ENCODE peak calls at places on chromosome 3, in six cellular contexts. V is cardiac fibroblast, M is type B pancreatic cell, Y is heart left ventricle, L is fibroblast of mammary gland, K is mesothelial cell of epicardium. F is an unnamed sample.

GRCh38 chr3:110811050-110811449 is 260.6 kb upstream of the NECTIN3 start:
- DNase-seq in V (no peak), M (no peak), Y (no peak), L (peak), K (no peak), F (no peak)

GRCh38 chr3:78941587-78941986 is 826.2 kb downstream of the ROBO1 start:
- DNase-seq in V (peak), M (no peak), Y (no peak), L (peak), K (no peak), F (no peak)

GRCh38 chr3:170792511-170792910 is 77.5 kb downstream of the RPL22L1 start:
- DNase-seq in V (no peak), M (no peak), Y (no peak), L (peak), K (no peak), F (no peak)

GRCh38 chr3:12994357-12994606 is 78.9 kb downstream of the IQSEC1 start:
- DNase-seq in V (no peak), M (no peak), Y (peak), L (no peak), K (no peak), F (no peak)

GRCh38 chr3:141000027-141000663 is 51.0 kb upstream of the SPSB4 start:
- DNase-seq in V (peak), M (no peak), Y (peak), L (peak), K (peak), F (no peak)

GRCh38 chr3:144677118-144677517 is 705.5 kb downstream of the DIPK2A start:
- DNase-seq in V (peak), M (no peak), Y (no peak), L (peak), K (no peak), F (no peak)

GRCh38 chr3:185824467-185825378 is at the start of gene IGF2BP2:
- DNase-seq in V (peak), M (peak), Y (peak), L (peak), K (peak), F (peak)

GRCh38 chr3:107264888-107265287 is 112.4 kb upstream of the CCDC54 start:
- DNase-seq in V (no peak), M (no peak), Y (no peak), L (no peak), K (no peak), F (no peak)

GRCh38 chr3:58899159-58899952 is 150.5 kb downstream of the CFAP20DC start:
- DNase-seq in V (peak), M (no peak), Y (peak), L (peak), K (no peak), F (no peak)

GRCh38 chr3:99984139-99984538 is 130.2 kb downstream of the FILIP1L start:
- DNase-seq in V (no peak), M (no peak), Y (no peak), L (no peak), K (no peak), F (no peak)

GRCh38 chr3:186515115-186515514 is 29.1 kb downstream of the CRYGS start:
- DNase-seq in V (no peak), M (no peak), Y (no peak), L (no peak), K (no peak), F (no peak)

GRCh38 chr3:79317551-79318518 is 450.0 kb downstream of the ROBO1 start:
- DNase-seq in V (no peak), M (no peak), Y (no peak), L (no peak), K (no peak), F (no peak)

GRCh38 chr3:35544976-35545375 is 94.3 kb upstream of the ARPP21 start:
- DNase-seq in V (no peak), M (no peak), Y (no peak), L (no peak), K (no peak), F (no peak)

GRCh38 chr3:58000713-58001467 is 7.3 kb upstream of the FLNB start:
- DNase-seq in V (no peak), M (no peak), Y (no peak), L (no peak), K (no peak), F (no peak)

GRCh38 chr3:58585005-58585786 is 8.0 kb upstream of the FAM107A start:
- DNase-seq in V (peak), M (peak), Y (peak), L (peak), K (peak), F (peak)

GRCh38 chr3:184540777-184541681 is 20.6 kb upstream of the EPHB3 start:
- DNase-seq in V (peak), M (peak), Y (peak), L (peak), K (peak), F (no peak)

GRCh38 chr3:60754617-60755016 is 496.6 kb downstream of the FHIT start:
- DNase-seq in V (no peak), M (no peak), Y (no peak), L (peak), K (no peak), F (no peak)

GRCh38 chr3:73580343-73580742 is 44.4 kb downstream of the PDZRN3 start:
- DNase-seq in V (peak), M (no peak), Y (no peak), L (peak), K (no peak), F (no peak)

GRCh38 chr3:188108703-188109412 is 45.1 kb upstream of the LPP start:
- DNase-seq in V (no peak), M (no peak), Y (no peak), L (no peak), K (no peak), F (no peak)

GRCh38 chr3:173725507-173725906 is 328.0 kb downstream of the NLGN1 start:
- DNase-seq in V (no peak), M (no peak), Y (no peak), L (peak), K (no peak), F (no peak)

GRCh38 chr3:166453472-166453871 is 616.2 kb upstream of the BCHE start:
- DNase-seq in V (no peak), M (no peak), Y (no peak), L (no peak), K (no peak), F (no peak)

GRCh38 chr3:123152656-123153055 is 49.1 kb upstream of the SEC22A start:
- DNase-seq in V (no peak), M (peak), Y (no peak), L (no peak), K (no peak), F (no peak)

GRCh38 chr3:123297627-123297899 is 95.8 kb downstream of the SEC22A start:
- DNase-seq in V (no peak), M (no peak), Y (no peak), L (no peak), K (no peak), F (no peak)

GRCh38 chr3:9202546-9202945 is 46.9 kb downstream of the SRGAP3 start:
- DNase-seq in V (no peak), M (no peak), Y (no peak), L (no peak), K (no peak), F (no peak)

GRCh38 chr3:184334470-184335158 is 2.8 kb upstream of the FAM131A start:
- DNase-seq in V (no peak), M (no peak), Y (no peak), L (peak), K (no peak), F (no peak)

GRCh38 chr3:14472471-14473351 is 67.4 kb downstream of the GRIP2 start:
- DNase-seq in V (peak), M (no peak), Y (no peak), L (peak), K (no peak), F (no peak)

GRCh38 chr3:12465151-12465795 is 19.0 kb upstream of the TSEN2 start:
- DNase-seq in V (no peak), M (no peak), Y (no peak), L (no peak), K (no peak), F (no peak)

GRCh38 chr3:182722938-182723337 is 70.4 kb upstream of the ATP11B start:
- DNase-seq in V (no peak), M (no peak), Y (no peak), L (peak), K (no peak), F (no peak)

GRCh38 chr3:184320099-184320445 is 5.7 kb downstream of the EIF4G1 start:
- DNase-seq in V (peak), M (no peak), Y (peak), L (peak), K (no peak), F (no peak)

GRCh38 chr3:162111861-162112260 is 615.3 kb downstream of the OTOL1 start:
- DNase-seq in V (no peak), M (no peak), Y (no peak), L (no peak), K (no peak), F (no peak)

GRCh38 chr3:12423918-12424634 is 60.2 kb upstream of the TSEN2 start:
- DNase-seq in V (peak), M (no peak), Y (no peak), L (peak), K (no peak), F (no peak)

GRCh38 chr3:73707772-73708171 is 83.0 kb upstream of the PDZRN3 start:
- DNase-seq in V (peak), M (no peak), Y (no peak), L (peak), K (no peak), F (no peak)

GRCh38 chr3:58864480-58864879 is 185.3 kb downstream of the CFAP20DC start:
- DNase-seq in V (no peak), M (no peak), Y (no peak), L (no peak), K (no peak), F (no peak)

GRCh38 chr3:134600166-134600670 is 50.6 kb downstream of the KY start:
- DNase-seq in V (peak), M (no peak), Y (no peak), L (no peak), K (no peak), F (no peak)

DNA sequence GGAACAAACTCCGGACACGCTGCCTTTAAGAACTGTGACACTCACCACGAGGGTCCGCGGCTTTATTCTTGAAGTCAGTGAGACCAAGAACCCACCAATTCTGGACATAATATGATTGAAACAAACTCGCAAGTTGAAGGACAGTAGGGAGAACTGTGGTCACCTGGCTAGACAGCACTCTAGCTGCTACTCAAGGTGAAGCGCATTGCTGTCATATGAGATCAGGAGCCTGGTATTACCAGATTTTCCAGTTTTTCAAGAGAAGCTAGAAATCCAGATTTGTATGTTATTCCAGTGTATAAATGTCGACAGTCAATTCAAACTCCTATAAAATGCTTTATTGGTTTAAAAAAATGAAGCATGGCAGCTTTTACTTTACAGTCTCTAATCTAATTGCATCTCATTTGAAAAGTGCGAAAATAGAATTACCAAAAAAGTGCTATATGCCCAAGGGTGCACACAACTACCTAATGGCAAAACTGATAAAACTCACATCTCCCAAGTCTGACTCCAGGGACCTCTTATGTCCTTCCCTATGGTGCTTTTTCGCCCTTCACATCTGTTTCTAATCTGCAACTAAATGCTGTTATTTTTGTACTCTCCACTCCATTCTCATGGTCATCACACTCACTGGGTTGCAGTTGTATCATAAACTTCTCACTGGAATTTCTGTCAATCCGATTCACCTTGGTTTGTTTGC is 31.6 kb upstream of the ARHGEF26 start:
- DNase-seq in V (no peak), M (no peak), Y (no peak), L (no peak), K (no peak), F (no peak)
- TF ChIP-seq CTCF in V (no peak), M (no peak), Y (no peak), L (no peak), K (no peak), F (no peak)

GRCh38 chr3:32403663-32404062 is 12.0 kb downstream of the CMTM7 start:
- DNase-seq in V (no peak), M (no peak), Y (no peak), L (no peak), K (no peak), F (no peak)

GRCh38 chr3:32405155-32405554 is 13.5 kb downstream of the CMTM7 start:
- DNase-seq in V (peak), M (no peak), Y (no peak), L (peak), K (no peak), F (no peak)

GRCh38 chr3:32404714-32405113 is 13.1 kb downstream of the CMTM7 start:
- DNase-seq in V (no peak), M (no peak), Y (no peak), L (no peak), K (no peak), F (no peak)

GRCh38 chr3:32406481-32407408 is 15.1 kb downstream of the CMTM7 start:
- DNase-seq in V (no peak), M (no peak), Y (no peak), L (no peak), K (no peak), F (no peak)

DNA sequence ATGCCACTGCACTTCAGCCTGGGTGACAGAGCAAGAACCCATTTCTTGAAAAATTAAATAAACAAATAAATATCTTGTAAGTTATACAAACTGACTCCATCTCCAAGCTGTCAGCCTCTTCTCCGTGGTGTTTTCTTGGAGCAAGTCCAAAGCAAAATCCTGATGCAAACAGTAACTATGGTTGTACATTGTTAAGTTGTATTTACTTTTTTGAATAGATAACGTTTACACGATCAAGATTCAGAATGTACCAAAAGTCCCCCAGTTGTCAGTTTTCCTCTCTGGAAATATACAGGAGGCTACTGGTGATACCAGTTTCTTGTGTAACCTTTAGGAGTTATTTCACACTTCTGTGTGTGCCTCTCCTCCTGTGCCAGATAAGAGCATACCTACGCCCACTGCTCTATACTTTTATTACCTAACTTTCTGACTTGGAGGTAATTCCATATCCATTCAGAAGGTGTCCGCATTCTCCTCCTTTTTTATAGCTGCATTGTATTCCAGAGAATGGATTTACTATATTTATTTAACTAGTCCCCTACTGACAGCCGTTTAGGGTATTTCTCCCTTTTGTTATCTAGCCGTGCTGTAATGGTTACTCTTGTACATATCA is 14.2 kb downstream of the CMTM7 start:
- DNase-seq in V (peak), M (no peak), Y (no peak), L (no peak), K (no peak), F (no peak)
- TF ChIP-seq CTCF in V (no peak), M (no peak), Y (no peak), L (no peak), K (no peak), F (no peak)

GRCh38 chr3:169508426-169508825 is 155.1 kb downstream of the MECOM start:
- DNase-seq in V (peak), M (no peak), Y (no peak), L (no peak), K (no peak), F (no peak)
- TF ChIP-seq CTCF in V (no peak), M (no peak), Y (no peak), L (no peak), K (no peak), F (no peak)

GRCh38 chr3:50243552-50243895 is 7.5 kb downstream of the GNAI2 start:
- DNase-seq in V (no peak), M (no peak), Y (no peak), L (no peak), K (no peak), F (no peak)

GRCh38 chr3:50245251-50245745 is 9.3 kb downstream of the GNAI2 start:
- DNase-seq in V (no peak), M (no peak), Y (no peak), L (no peak), K (no peak), F (no peak)

GRCh38 chr3:50241163-50241562 is 5.2 kb downstream of the GNAI2 start:
- DNase-seq in V (no peak), M (no peak), Y (no peak), L (no peak), K (no peak), F (no peak)

GRCh38 chr3:50242371-50242770 is 6.4 kb downstream of the GNAI2 start:
- DNase-seq in V (no peak), M (no peak), Y (no peak), L (no peak), K (no peak), F (no peak)

DNA sequence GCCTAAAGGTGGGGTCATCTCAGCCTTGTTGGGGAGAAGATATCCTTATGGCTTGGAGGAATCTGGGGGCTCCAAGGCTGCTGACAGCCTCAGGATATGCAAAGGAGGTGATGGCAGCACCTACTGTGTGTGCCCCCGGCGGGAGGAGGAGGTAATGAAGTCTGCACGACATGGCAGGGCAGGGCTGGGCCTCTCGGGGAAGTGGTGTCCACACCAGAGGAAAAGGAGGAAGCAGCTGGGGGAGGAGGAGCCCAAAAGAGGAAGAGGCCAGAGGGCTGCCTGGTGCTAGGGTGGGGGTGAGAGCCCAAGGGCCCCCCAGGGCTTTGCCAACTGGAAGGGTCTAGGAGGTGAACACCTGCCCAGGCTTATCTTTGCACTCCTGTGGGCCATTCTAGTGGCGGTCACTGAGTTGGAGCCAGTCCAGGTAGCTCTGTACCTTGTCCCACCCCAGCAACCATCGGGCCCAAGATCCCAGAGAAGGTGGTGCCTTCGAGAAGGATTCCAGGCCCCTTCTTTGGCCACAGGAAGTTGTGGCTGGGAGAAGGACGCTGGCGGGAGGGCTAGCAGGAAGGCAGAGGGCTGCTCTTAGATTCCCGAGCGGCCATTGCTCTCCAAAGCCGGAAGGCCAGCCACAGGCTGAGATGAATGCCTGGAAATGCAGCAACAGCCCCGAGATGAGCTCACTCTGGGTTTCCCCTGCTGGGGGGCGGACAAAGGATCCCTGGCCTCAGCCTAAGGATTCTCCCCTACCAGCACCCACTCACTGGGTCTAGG is 7.0 kb downstream of the GNAI2 start:
- DNase-seq in V (peak), M (no peak), Y (peak), L (peak), K (no peak), F (no peak)
- TF ChIP-seq CTCF in V (no peak), M (no peak), Y (no peak), L (no peak), K (no peak), F (no peak)

DNA sequence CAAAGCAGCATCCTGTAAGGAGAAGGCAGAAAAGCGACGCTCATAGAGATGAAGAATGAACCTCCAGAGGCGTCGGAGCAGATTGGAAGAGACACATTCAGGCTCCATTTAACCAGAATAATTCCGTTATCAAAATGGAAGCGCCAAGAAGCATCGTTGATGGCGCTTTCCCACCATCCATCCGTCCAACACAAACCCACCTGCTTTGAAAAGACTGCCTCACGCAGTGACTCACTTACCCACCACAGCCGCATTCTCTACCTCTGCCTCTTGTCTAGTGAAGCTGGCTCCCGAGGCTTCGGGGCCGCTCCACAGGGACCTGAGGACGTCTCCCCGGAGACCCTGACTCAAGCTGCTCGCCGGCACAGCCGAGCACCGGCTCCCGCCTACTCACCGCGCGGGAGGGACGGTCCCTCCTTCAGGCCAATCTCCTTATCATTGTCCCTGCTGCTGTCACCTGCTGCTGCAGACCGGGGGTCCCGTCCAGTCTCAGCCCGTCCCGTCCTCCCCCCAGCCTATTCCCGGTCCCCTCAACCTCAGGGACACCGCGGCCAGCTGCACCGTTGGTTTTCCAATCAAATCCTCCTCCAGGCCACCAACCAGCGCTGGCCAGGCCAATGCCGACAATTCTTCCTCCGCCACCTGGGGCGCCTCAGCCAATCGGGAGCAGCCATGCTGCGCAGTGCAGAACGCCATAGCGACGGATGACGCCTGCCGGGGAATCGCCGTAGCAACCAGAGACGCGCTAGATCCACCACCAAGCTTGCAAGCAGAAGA is at the start of gene NEK10:
- DNase-seq in V (peak), M (peak), Y (peak), L (peak), K (peak), F (peak)
- TF ChIP-seq CTCF in V (no peak), M (no peak), Y (peak), L (no peak), K (no peak), F (no peak)

GRCh38 chr3:157113832-157114505 is 46.0 kb downstream of the CCNL1 start:
- DNase-seq in V (no peak), M (no peak), Y (no peak), L (no peak), K (no peak), F (no peak)
- TF ChIP-seq CTCF in V (no peak), M (peak), Y (peak), L (peak), K (no peak), F (no peak)

F was measured in D721Med.